ENCODE peak calls at places on chromosomes 2 and 18, in five cellular contexts. One of them, this sample, is unnamed.

GRCh38 chr2:128444044-128444771 is 125.5 kb upstream of the HS6ST1 start:
- DNase-seq in NCI-H748 treated with DMSO at 0.1 percent for 48 hours: no peak
- DNase-seq in NCI-H2081: no peak
- DNase-seq in GDM1: no peak
- DNase-seq in NCI-H1694 treated with DMSO at 0.1 percent for 48 hours: peak
- DNase-seq in this sample: no peak

GRCh38 chr18:76502551-76502950 is 7.5 kb upstream of the ZNF516 start:
- DNase-seq in NCI-H1694 treated with DMSO at 0.1 percent for 48 hours: no peak
- DNase-seq in NCI-H748 treated with DMSO at 0.1 percent for 48 hours: no peak
- DNase-seq in GDM1: no peak
- DNase-seq in NCI-H2081: no peak
- DNase-seq in this sample: no peak

GRCh38 chr2:222309361-222309760 is 10.6 kb upstream of the PAX3 start:
- DNase-seq in NCI-H2081: no peak
- DNase-seq in NCI-H748 treated with DMSO at 0.1 percent for 48 hours: no peak
- DNase-seq in NCI-H1694 treated with DMSO at 0.1 percent for 48 hours: no peak
- DNase-seq in GDM1: no peak
- DNase-seq in this sample: no peak

GRCh38 chr2:199988176-199988575 is 32.8 kb downstream of the MAIP1 start:
- DNase-seq in GDM1: no peak
- DNase-seq in NCI-H2081: no peak
- DNase-seq in NCI-H1694 treated with DMSO at 0.1 percent for 48 hours: peak
- DNase-seq in NCI-H748 treated with DMSO at 0.1 percent for 48 hours: no peak
- DNase-seq in this sample: no peak

GRCh38 chr18:9029131-9029530 is 73.4 kb upstream of the NDUFV2 start:
- DNase-seq in NCI-H748 treated with DMSO at 0.1 percent for 48 hours: no peak
- DNase-seq in GDM1: no peak
- DNase-seq in NCI-H2081: no peak
- DNase-seq in NCI-H1694 treated with DMSO at 0.1 percent for 48 hours: no peak
- DNase-seq in this sample: no peak

GRCh38 chr2:13694673-13695072 is 937.8 kb upstream of the LRATD1 start:
- DNase-seq in NCI-H2081: no peak
- DNase-seq in NCI-H748 treated with DMSO at 0.1 percent for 48 hours: no peak
- DNase-seq in GDM1: no peak
- DNase-seq in NCI-H1694 treated with DMSO at 0.1 percent for 48 hours: no peak
- DNase-seq in this sample: no peak

GRCh38 chr2:171260471-171261424 is 100.1 kb upstream of the TLK1 start:
- DNase-seq in GDM1: no peak
- DNase-seq in NCI-H748 treated with DMSO at 0.1 percent for 48 hours: no peak
- DNase-seq in NCI-H1694 treated with DMSO at 0.1 percent for 48 hours: no peak
- DNase-seq in NCI-H2081: no peak
- DNase-seq in this sample: no peak

GRCh38 chr2:88181511-88181910 is 11.4 kb downstream of the THNSL2 start:
- DNase-seq in NCI-H748 treated with DMSO at 0.1 percent for 48 hours: no peak
- DNase-seq in NCI-H2081: no peak
- DNase-seq in GDM1: no peak
- DNase-seq in NCI-H1694 treated with DMSO at 0.1 percent for 48 hours: no peak
- DNase-seq in this sample: no peak

GRCh38 chr2:50344509-50345106 is 687.3 kb downstream of the NRXN1 start:
- DNase-seq in NCI-H748 treated with DMSO at 0.1 percent for 48 hours: peak
- DNase-seq in NCI-H2081: peak
- DNase-seq in NCI-H1694 treated with DMSO at 0.1 percent for 48 hours: no peak
- DNase-seq in GDM1: peak
- DNase-seq in this sample: peak

GRCh38 chr2:3036432-3037125 is 341.0 kb downstream of the EIPR1 start:
- DNase-seq in NCI-H1694 treated with DMSO at 0.1 percent for 48 hours: no peak
- DNase-seq in NCI-H2081: no peak
- DNase-seq in NCI-H748 treated with DMSO at 0.1 percent for 48 hours: no peak
- DNase-seq in GDM1: no peak
- DNase-seq in this sample: no peak

GRCh38 chr18:39842042-39842791 is 2112.8 kb upstream of the PIK3C3 start:
- DNase-seq in NCI-H748 treated with DMSO at 0.1 percent for 48 hours: peak
- DNase-seq in NCI-H1694 treated with DMSO at 0.1 percent for 48 hours: no peak
- DNase-seq in GDM1: no peak
- DNase-seq in NCI-H2081: no peak
- DNase-seq in this sample: peak